ENCODE peak calls at places on chromosomes 4 and X, in eight cellular contexts. E, Z, K, V, S, Q, C and M are unnamed samples.

GRCh38 chrX:110086162-110086915 is 83.4 kb downstream of the TMEM164 start:
- DNase-seq in E (no peak), Z (no peak), K (no peak), V (no peak), S (no peak), Q (no peak), C (peak; percentile 9), M (no peak)

GRCh38 chr4:17347445-17347844 is 164.4 kb downstream of the QDPR start:
- DNase-seq in E (peak; percentile 31), Z (no peak), K (no peak), V (no peak), S (no peak), Q (no peak), C (no peak), M (no peak)

GRCh38 chr4:127188847-127189246 is 443.9 kb upstream of the INTU start:
- DNase-seq in E (peak; percentile 26), Z (no peak), K (no peak), V (no peak), S (no peak), Q (no peak), C (no peak), M (no peak)

GRCh38 chrX:47607091-47607490 is 12.6 kb downstream of the SYN1 start:
- DNase-seq in E (no peak), Z (no peak), K (no peak), V (no peak), S (no peak), Q (no peak), C (no peak), M (no peak)

GRCh38 chr4:138252551-138252950 is 10.4 kb upstream of the SLC7A11 start:
- DNase-seq in E (no peak), Z (no peak), K (no peak), V (no peak), S (no peak), Q (no peak), C (no peak), M (no peak)

GRCh38 chr4:88858752-88859151 is 161.1 kb upstream of the NAP1L5 start:
- DNase-seq in E (peak; percentile 85), Z (no peak), K (no peak), V (no peak), S (no peak), Q (no peak), C (no peak), M (no peak)

GRCh38 chr4:40897557-40898203 is 147.9 kb downstream of the NSUN7 start:
- DNase-seq in E (peak; percentile 68), Z (peak; percentile 72), K (peak; percentile 68), V (peak; percentile 73), S (peak; percentile 23), Q (peak; percentile 81), C (no peak), M (peak; percentile 69)

GRCh38 chr4:89615056-89615455 is 221.9 kb downstream of the SNCA start:
- DNase-seq in E (no peak), Z (no peak), K (no peak), V (no peak), S (no peak), Q (no peak), C (no peak), M (no peak)

GRCh38 chr4:153668647-153669046 is 15.4 kb upstream of the TLR2 start:
- DNase-seq in E (no peak), Z (no peak), K (no peak), V (no peak), S (no peak), Q (no peak), C (no peak), M (no peak)

GRCh38 chrX:133415276-133416105 is at the start of gene GPC4:
- DNase-seq in E (no peak), Z (peak; percentile 49), K (no peak), V (peak; percentile 60), S (peak; percentile 50), Q (peak; percentile 31), C (no peak), M (peak; percentile 72)

GRCh38 chr4:98482503-98482846 is 175.9 kb downstream of the TSPAN5 start:
- DNase-seq in E (no peak), Z (no peak), K (no peak), V (no peak), S (no peak), Q (no peak), C (no peak), M (no peak)

GRCh38 chrX:121781991-121782390 is 734.6 kb downstream of the GLUD2 start:
- DNase-seq in E (no peak), Z (no peak), K (no peak), V (no peak), S (no peak), Q (no peak), C (no peak), M (no peak)

GRCh38 chr4:185566425-185566824 is 31.1 kb upstream of the PDLIM3 start:
- DNase-seq in E (no peak), Z (no peak), K (peak; percentile 10), V (no peak), S (no peak), Q (no peak), C (no peak), M (no peak)

GRCh38 chrX:114797494-114797893 is 213.6 kb downstream of the HTR2C start:
- DNase-seq in E (no peak), Z (no peak), K (no peak), V (no peak), S (no peak), Q (no peak), C (no peak), M (no peak)

GRCh38 chrX:80223922-80224579 is 196.2 kb upstream of the TENT5D start:
- DNase-seq in E (peak; percentile 6), Z (no peak), K (no peak), V (no peak), S (no peak), Q (no peak), C (no peak), M (no peak)

GRCh38 chr4:40576651-40577480 is 52.8 kb downstream of the RBM47 start:
- DNase-seq in E (peak; percentile 96), Z (peak; percentile 96), K (peak; percentile 3), V (peak; percentile 57), S (peak; percentile 100), Q (peak; percentile 30), C (peak; percentile 51), M (peak; percentile 73)